ENCODE peak calls at places on chromosome 10, in six cellular contexts. One of them, this sample, is unnamed.
A peak's percentile ranks its signal among the peaks of the same experiment; 100 is the strongest.

GRCh38 chr10:112217413-112218390 is 34.1 kb upstream of the GPAM start:
- DNase-seq in GM23248: no peak
- DNase-seq in NCI-H1092: no peak
- DNase-seq in HEK293T: no peak
- DNase-seq in OCI-M1: no peak
- DNase-seq in heart right ventricle: no peak
- DNase-seq in this sample: no peak

GRCh38 chr10:119337796-119338432 is 130.5 kb downstream of the GRK5 start:
- DNase-seq in GM23248: peak; percentile 49
- DNase-seq in NCI-H1092: no peak
- DNase-seq in HEK293T: no peak
- DNase-seq in heart right ventricle: no peak
- DNase-seq in OCI-M1: no peak
- DNase-seq in this sample: peak; percentile 72

GRCh38 chr10:126476256-126476655 is 88.0 kb upstream of the ADAM12 start:
- DNase-seq in OCI-M1: no peak
- DNase-seq in heart right ventricle: no peak
- DNase-seq in GM23248: no peak
- DNase-seq in HEK293T: no peak
- DNase-seq in NCI-H1092: no peak
- DNase-seq in this sample: no peak

GRCh38 chr10:71973777-71974488 is 9.7 kb downstream of the CHST3 start:
- DNase-seq in NCI-H1092: no peak
- DNase-seq in heart right ventricle: no peak
- DNase-seq in HEK293T: no peak
- DNase-seq in OCI-M1: no peak
- DNase-seq in GM23248: no peak
- DNase-seq in this sample: no peak

GRCh38 chr10:109962247-109962646 is 38.9 kb upstream of the XPNPEP1 start:
- DNase-seq in OCI-M1: peak; percentile 29
- DNase-seq in NCI-H1092: no peak
- DNase-seq in HEK293T: no peak
- DNase-seq in heart right ventricle: no peak
- DNase-seq in GM23248: peak; percentile 44
- DNase-seq in this sample: no peak

GRCh38 chr10:12466701-12467100 is 117.4 kb downstream of the CAMK1D start:
- DNase-seq in OCI-M1: no peak
- DNase-seq in NCI-H1092: peak; percentile 32
- DNase-seq in HEK293T: no peak
- DNase-seq in heart right ventricle: no peak
- DNase-seq in GM23248: no peak
- DNase-seq in this sample: peak; percentile 44

GRCh38 chr10:86108696-86109095 is 257.9 kb downstream of the GRID1 start:
- DNase-seq in NCI-H1092: no peak
- DNase-seq in OCI-M1: no peak
- DNase-seq in HEK293T: no peak
- DNase-seq in GM23248: no peak
- DNase-seq in heart right ventricle: no peak
- DNase-seq in this sample: no peak

GRCh38 chr10:51141015-51141414 is 66.7 kb downstream of the PRKG1 start:
- DNase-seq in heart right ventricle: no peak
- DNase-seq in OCI-M1: no peak
- DNase-seq in HEK293T: no peak
- DNase-seq in NCI-H1092: no peak
- DNase-seq in GM23248: no peak
- DNase-seq in this sample: no peak

GRCh38 chr10:84296071-84296981 is 32.1 kb upstream of the CCSER2 start:
- DNase-seq in HEK293T: no peak
- DNase-seq in GM23248: peak; percentile 81
- DNase-seq in OCI-M1: no peak
- DNase-seq in heart right ventricle: no peak
- DNase-seq in NCI-H1092: no peak
- DNase-seq in this sample: peak; percentile 80

GRCh38 chr10:87771871-87772500 is 46.0 kb downstream of the ATAD1 start:
- DNase-seq in OCI-M1: peak; percentile 80
- DNase-seq in NCI-H1092: peak; percentile 1
- DNase-seq in heart right ventricle: no peak
- DNase-seq in HEK293T: peak; percentile 20
- DNase-seq in GM23248: peak; percentile 63
- DNase-seq in this sample: no peak

GRCh38 chr10:24360286-24361127 is 151.6 kb downstream of the KIAA1217 start:
- DNase-seq in HEK293T: peak; percentile 60
- DNase-seq in GM23248: peak; percentile 82
- DNase-seq in NCI-H1092: no peak
- DNase-seq in heart right ventricle: peak; percentile 62
- DNase-seq in OCI-M1: peak; percentile 55
- DNase-seq in this sample: peak; percentile 15

GRCh38 chr10:113983552-113983951 is 60.1 kb upstream of the ADRB1 start:
- DNase-seq in heart right ventricle: no peak
- DNase-seq in HEK293T: no peak
- DNase-seq in NCI-H1092: no peak
- DNase-seq in OCI-M1: no peak
- DNase-seq in GM23248: no peak
- DNase-seq in this sample: no peak

GRCh38 chr10:88337134-88337533 is 246.0 kb downstream of the RNLS start:
- DNase-seq in NCI-H1092: no peak
- DNase-seq in OCI-M1: no peak
- DNase-seq in heart right ventricle: no peak
- DNase-seq in GM23248: no peak
- DNase-seq in HEK293T: no peak
- DNase-seq in this sample: no peak

GRCh38 chr10:3398825-3399646 is 226.5 kb upstream of the PITRM1 start:
- DNase-seq in GM23248: peak; percentile 56
- DNase-seq in OCI-M1: no peak
- DNase-seq in NCI-H1092: no peak
- DNase-seq in heart right ventricle: peak; percentile 38
- DNase-seq in HEK293T: no peak
- DNase-seq in this sample: no peak

GRCh38 chr10:62636825-62637248 is 167.7 kb upstream of the ADO start:
- DNase-seq in GM23248: no peak
- DNase-seq in OCI-M1: peak; percentile 60
- DNase-seq in heart right ventricle: no peak
- DNase-seq in NCI-H1092: no peak
- DNase-seq in HEK293T: no peak
- DNase-seq in this sample: no peak

GRCh38 chr10:113268186-113268585 is 284.7 kb upstream of the HABP2 start:
- DNase-seq in heart right ventricle: no peak
- DNase-seq in OCI-M1: no peak
- DNase-seq in HEK293T: no peak
- DNase-seq in GM23248: peak; percentile 80
- DNase-seq in NCI-H1092: no peak
- DNase-seq in this sample: no peak

GRCh38 chr10:36345770-36346169 is 703.7 kb upstream of the FZD8 start:
- DNase-seq in OCI-M1: no peak
- DNase-seq in GM23248: peak; percentile 64
- DNase-seq in HEK293T: no peak
- DNase-seq in heart right ventricle: no peak
- DNase-seq in NCI-H1092: no peak
- DNase-seq in this sample: no peak

GRCh38 chr10:62048919-62049636 is 147.6 kb downstream of the ARID5B start:
- DNase-seq in NCI-H1092: no peak
- DNase-seq in HEK293T: peak; percentile 71
- DNase-seq in OCI-M1: no peak
- DNase-seq in heart right ventricle: peak; percentile 75
- DNase-seq in GM23248: peak; percentile 100
- DNase-seq in this sample: peak; percentile 74

GRCh38 chr10:63217120-63217605 is 84.0 kb downstream of the NRBF2 start:
- DNase-seq in OCI-M1: peak; percentile 84
- DNase-seq in HEK293T: peak; percentile 25
- DNase-seq in NCI-H1092: no peak
- DNase-seq in GM23248: peak; percentile 82
- DNase-seq in heart right ventricle: no peak
- DNase-seq in this sample: peak; percentile 15

GRCh38 chr10:95517536-95518454 is 43.4 kb downstream of the SORBS1 start:
- DNase-seq in GM23248: peak; percentile 57
- DNase-seq in NCI-H1092: no peak
- DNase-seq in HEK293T: no peak
- DNase-seq in heart right ventricle: no peak
- DNase-seq in OCI-M1: peak; percentile 84
- DNase-seq in this sample: peak; percentile 78

GRCh38 chr10:93758911-93759410 is 1.2 kb downstream of the LGI1 start:
- DNase-seq in GM23248: peak; percentile 7
- DNase-seq in OCI-M1: no peak
- DNase-seq in HEK293T: no peak
- DNase-seq in heart right ventricle: no peak
- DNase-seq in NCI-H1092: no peak
- DNase-seq in this sample: no peak

GRCh38 chr10:29646238-29646902 is 11.6 kb upstream of the SVIL start:
- DNase-seq in OCI-M1: no peak
- DNase-seq in heart right ventricle: no peak
- DNase-seq in NCI-H1092: no peak
- DNase-seq in GM23248: peak; percentile 78
- DNase-seq in HEK293T: no peak
- DNase-seq in this sample: no peak

GRCh38 chr10:52747680-52748079 is 24.9 kb downstream of the MBL2 start:
- DNase-seq in OCI-M1: no peak
- DNase-seq in GM23248: no peak
- DNase-seq in NCI-H1092: no peak
- DNase-seq in HEK293T: no peak
- DNase-seq in heart right ventricle: no peak
- DNase-seq in this sample: no peak

GRCh38 chr10:76871697-76872295 is 765.8 kb downstream of the KCNMA1 start:
- DNase-seq in heart right ventricle: no peak
- DNase-seq in HEK293T: no peak
- DNase-seq in OCI-M1: no peak
- DNase-seq in GM23248: no peak
- DNase-seq in NCI-H1092: no peak
- DNase-seq in this sample: no peak

GRCh38 chr10:804787-805634 is 115.5 kb upstream of the DIP2C start:
- DNase-seq in HEK293T: no peak
- DNase-seq in heart right ventricle: no peak
- DNase-seq in OCI-M1: no peak
- DNase-seq in NCI-H1092: no peak
- DNase-seq in GM23248: no peak
- DNase-seq in this sample: no peak

This sample was measured in H54.